ENCODE peak calls at places on chromosomes 2 and 18, in four cellular contexts. G is SK-MEL-5; O is astrocyte of the cerebellum; V is activated naive CD8-positive, alpha-beta T cell treated with anti-CD3 and anti-CD28 coated beads, Interleukin-2, amount 50 U/mL, for 24 hours. T is an unnamed sample.

GRCh38 chr2:119025013-119025412 is 83.0 kb downstream of the MARCO start:
- DNase-seq in G (no peak), O (no peak), V (no peak), T (no peak)

GRCh38 chr2:42142476-42143184 is 26.5 kb upstream of the EML4 start:
- DNase-seq in G (peak), O (no peak), V (no peak), T (no peak)

GRCh38 chr18:9575558-9575957 is 38.8 kb downstream of the PPP4R1 start:
- DNase-seq in G (peak), O (peak), V (peak), T (peak)

GRCh38 chr2:74843371-74844298 is 9.7 kb downstream of the HK2 start:
- DNase-seq in G (peak), O (peak), V (no peak), T (no peak)

GRCh38 chr2:48530033-48530804 is at the start of gene STON1:
- DNase-seq in G (peak), O (no peak), V (peak), T (peak)

GRCh38 chr2:68994864-68995263 is 18.1 kb upstream of the ANTXR1 start:
- DNase-seq in G (no peak), O (peak), V (no peak), T (no peak)

GRCh38 chr2:26914286-26914962 is 56.0 kb upstream of the MAPRE3 start:
- DNase-seq in G (no peak), O (no peak), V (no peak), T (no peak)

GRCh38 chr2:173555833-173556232 is 201.2 kb downstream of the CDCA7 start:
- DNase-seq in G (no peak), O (no peak), V (no peak), T (no peak)

GRCh38 chr2:94879982-94880377 is 8.8 kb downstream of the TEKT4 start:
- DNase-seq in G (no peak), O (no peak), V (no peak), T (peak)

GRCh38 chr2:109280804-109281203 is 151.8 kb downstream of the SH3RF3 start:
- DNase-seq in G (peak), O (no peak), V (no peak), T (no peak)

GRCh38 chr18:66510357-66511027 is 93.4 kb downstream of the CDH19 start:
- DNase-seq in G (peak), O (no peak), V (no peak), T (no peak)

GRCh38 chr2:195763866-195764265 is 106.8 kb downstream of the SLC39A10 start:
- DNase-seq in G (no peak), O (no peak), V (no peak), T (no peak)

GRCh38 chr2:175057078-175057685 is 52.0 kb upstream of the CHN1 start:
- DNase-seq in G (no peak), O (peak), V (no peak), T (no peak)

GRCh38 chr18:24227976-24228660 is 89.3 kb downstream of the CABYR start:
- DNase-seq in G (peak), O (peak), V (no peak), T (no peak)

GRCh38 chr2:209661286-209661685 is 110.3 kb upstream of the UNC80 start:
- DNase-seq in G (no peak), O (no peak), V (no peak), T (peak)

GRCh38 chr2:240302933-240303332 is 132.5 kb upstream of the GPC1 start:
- DNase-seq in G (no peak), O (no peak), V (no peak), T (no peak)

GRCh38 chr2:171964328-171964727 is 35.4 kb upstream of the METAP1D start:
- DNase-seq in G (no peak), O (no peak), V (no peak), T (no peak)

GRCh38 chr2:101790416-101790815 is 92.9 kb downstream of the MAP4K4 start:
- DNase-seq in G (no peak), O (no peak), V (no peak), T (no peak)